ENCODE peak calls at places on chromosomes 6 and 20, in five cellular contexts. A is choroid plexus epithelial cell, O is GM12864, C is neural progenitor cell, W is astrocyte of the spinal cord. Z is an unnamed sample.

GRCh38 chr6:168458101-168458500 is 17.1 kb downstream of the SMOC2 start:
- DNase-seq in C (no peak), O (no peak), A (no peak), W (no peak), Z (no peak)

GRCh38 chr20:15834857-15835256 is 738.4 kb downstream of the KIF16B start:
- DNase-seq in W (no peak), C (no peak), A (no peak), O (no peak), Z (no peak)

GRCh38 chr20:23116301-23117089 is 30.4 kb upstream of the CD93 start:
- DNase-seq in O (no peak), C (no peak), W (no peak), A (peak), Z (peak)

GRCh38 chr20:46151936-46152335 is 33.8 kb downstream of the CD40 start:
- DNase-seq in A (no peak), O (no peak), C (peak), W (no peak), Z (no peak)

GRCh38 chr6:78324213-78324612 is 543.1 kb upstream of the IRAK1BP1 start:
- DNase-seq in W (no peak), O (no peak), C (no peak), A (peak), Z (no peak)

GRCh38 chr6:31355540-31355988 is 1.4 kb downstream of the HLA-B start:
- DNase-seq in C (no peak), O (no peak), A (no peak), W (no peak), Z (no peak)

GRCh38 chr20:35467339-35468224 is 12.2 kb downstream of the CEP250 start:
- DNase-seq in W (peak), A (peak), O (no peak), C (peak), Z (peak)

GRCh38 chr6:168372871-168373270 is 53.3 kb upstream of the DACT2 start:
- DNase-seq in A (no peak), O (no peak), C (no peak), W (no peak), Z (no peak)

GRCh38 chr6:132569170-132569569 is 952 bp upstream of the TAAR6 start:
- DNase-seq in C (no peak), A (no peak), W (no peak), O (no peak), Z (no peak)

GRCh38 chr6:1485678-1486077 is 96.3 kb downstream of the FOXF2 start:
- DNase-seq in O (no peak), W (peak), A (peak), C (no peak), Z (peak)

GRCh38 chr6:49552596-49552995 is 2.1 kb downstream of the C6orf141 start:
- DNase-seq in C (peak), W (no peak), A (no peak), O (no peak), Z (no peak)

GRCh38 chr6:137769797-137770362 is 97.2 kb upstream of the TNFAIP3 start:
- DNase-seq in O (no peak), A (no peak), C (no peak), W (no peak), Z (no peak)

GRCh38 chr6:137767931-137768690 is 98.9 kb upstream of the TNFAIP3 start:
- DNase-seq in O (peak), A (peak), W (peak), C (no peak), Z (peak)

GRCh38 chr6:137768935-137769334 is 98.1 kb upstream of the TNFAIP3 start:
- DNase-seq in C (no peak), O (no peak), W (no peak), A (no peak), Z (no peak)

GRCh38 chr6:137766596-137767370 is 100.3 kb upstream of the TNFAIP3 start:
- DNase-seq in C (no peak), A (no peak), W (no peak), O (no peak), Z (no peak)

GRCh38 chr6:137767465-137767864 is 99.6 kb upstream of the TNFAIP3 start:
- DNase-seq in O (no peak), C (no peak), W (no peak), A (no peak), Z (no peak)
- H3K4me3 ChIP-seq in O (no peak), C (no peak), W (no peak), A (no peak), Z (no peak)

DNA sequence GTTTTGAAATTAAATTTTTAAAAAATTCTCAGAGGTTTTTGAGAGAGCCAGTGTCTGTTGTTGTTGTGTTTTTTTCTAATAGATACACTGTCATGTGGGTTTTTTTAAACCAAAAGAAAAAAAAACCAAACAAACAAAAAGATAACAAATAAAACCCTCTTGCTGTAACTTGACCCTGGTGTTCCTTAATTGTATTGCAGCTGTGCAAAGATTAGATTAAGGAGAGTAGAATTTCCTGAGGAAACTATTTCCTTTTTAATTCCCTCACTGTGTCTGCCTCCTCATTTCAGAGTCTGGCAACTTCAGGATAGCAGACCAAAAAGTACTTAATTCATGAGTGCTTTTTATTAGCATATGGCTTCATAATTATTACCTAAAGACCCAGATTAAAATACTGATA is 281.9 kb downstream of the EPM2A start:
- DNase-seq in A (peak), C (peak), O (no peak), W (no peak), Z (peak)
- TF ChIP-seq CTCF in A (no peak), C (peak), O (peak), W (peak), Z (peak)

DNA sequence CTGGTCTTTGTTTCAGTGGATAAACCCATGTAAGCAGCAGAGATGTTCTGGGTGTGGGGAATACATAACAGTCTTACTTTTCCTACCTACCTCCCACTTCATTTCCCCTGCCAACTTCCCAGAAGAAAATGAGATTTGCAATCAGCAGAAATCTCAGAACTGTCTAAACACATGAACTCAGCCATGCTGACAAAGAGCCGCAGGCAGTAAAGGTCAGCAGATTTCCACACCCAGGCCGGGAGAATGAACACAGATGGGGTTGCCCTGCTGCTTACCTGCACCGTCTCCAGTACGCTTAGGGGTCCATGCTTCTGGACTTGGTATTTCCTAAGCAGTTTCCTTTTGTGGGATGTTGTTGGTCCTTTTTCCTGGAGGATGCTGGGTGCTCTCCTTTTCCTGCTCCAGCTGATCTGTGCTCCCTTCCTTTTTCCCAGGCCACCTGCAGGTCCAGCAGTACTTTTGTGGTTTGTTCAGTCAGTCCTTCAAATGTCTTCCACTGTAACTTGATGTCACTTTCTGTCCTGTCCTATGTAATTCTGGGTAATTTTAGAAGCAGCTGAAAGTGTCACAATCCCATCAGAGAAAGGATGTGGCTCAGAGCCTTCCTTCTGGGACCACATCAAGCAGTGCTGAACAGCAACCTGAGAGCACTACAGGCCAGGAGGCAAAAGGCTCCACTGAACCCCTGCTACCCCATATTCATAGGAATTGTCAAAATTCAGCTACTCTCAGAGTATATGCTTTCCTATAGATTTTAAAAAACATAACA is 129.0 kb downstream of the CEP57L1 start:
- DNase-seq in A (no peak), O (no peak), W (no peak), C (no peak), Z (no peak)
- H3K4me3 ChIP-seq in A (no peak), O (no peak), W (no peak), C (no peak), Z (no peak)

GRCh38 chr6:17505062-17505476 is 95.0 kb upstream of the FAM8A1 start:
- DNase-seq in C (no peak), W (peak), A (peak), O (no peak), Z (no peak)
- TF ChIP-seq CTCF in C (peak), W (peak), A (peak), O (peak), Z (peak)